ENCODE peak calls at places on chromosomes 7 and 10, in six cellular contexts. Q is SK-MEL-5; C is pancreas; H is NCI-H2171; A is HTR-8/SVneo; E is CD8-positive, alpha-beta T cell. I is an unnamed sample.

GRCh38 chr10:71065659-71066058 is 146.7 kb upstream of the UNC5B start:
- DNase-seq in Q (no peak), C (no peak), H (no peak), A (no peak), E (no peak), I (no peak)

GRCh38 chr7:151062399-151063211 is 3.2 kb downstream of the SLC4A2 start:
- DNase-seq in Q (peak), C (peak), H (no peak), A (no peak), E (no peak), I (no peak)

GRCh38 chr10:56823849-56824248 is 462.8 kb upstream of the ZWINT start:
- DNase-seq in Q (peak), C (no peak), H (no peak), A (no peak), E (no peak), I (peak)

GRCh38 chr7:137670521-137671064 is 176.2 kb downstream of the DGKI start:
- DNase-seq in Q (no peak), C (no peak), H (no peak), A (no peak), E (no peak), I (no peak)

GRCh38 chr7:51070163-51070562 is 246.4 kb downstream of the COBL start:
- DNase-seq in Q (no peak), C (no peak), H (no peak), A (no peak), E (no peak), I (no peak)

GRCh38 chr7:157897686-157898085 is 560.9 kb downstream of the DNAJB6 start:
- DNase-seq in Q (no peak), C (no peak), H (no peak), A (no peak), E (no peak), I (no peak)

GRCh38 chr7:1750541-1751021 is 80.5 kb downstream of the ELFN1 start:
- DNase-seq in Q (no peak), C (no peak), H (no peak), A (no peak), E (no peak), I (no peak)

GRCh38 chr7:118938845-118939244 is 714.3 kb downstream of the ANKRD7 start:
- DNase-seq in Q (no peak), C (no peak), H (no peak), A (no peak), E (no peak), I (no peak)

GRCh38 chr10:102633282-102633681 is 11.0 kb upstream of the TRIM8 start:
- DNase-seq in Q (no peak), C (no peak), H (no peak), A (no peak), E (no peak), I (no peak)

GRCh38 chr7:77982926-77983550 is 184.5 kb downstream of the PHTF2 start:
- DNase-seq in Q (no peak), C (no peak), H (no peak), A (no peak), E (no peak), I (no peak)

GRCh38 chr10:117074621-117075020 is 63.4 kb downstream of the VAX1 start:
- DNase-seq in Q (peak), C (no peak), H (no peak), A (no peak), E (no peak), I (no peak)